ENCODE peak calls at places on chromosomes 2 and 18, in six cellular contexts. S is uterus; I is cardiac muscle cell; Y is SW 1271; W is heart left ventricle; M is activated T-helper 1 cell treated with anti-CD3 and anti-CD28 coated beads, Interleukin-2, amount 50 U/mL, for 16 hours. P is an unnamed sample.
A peak's percentile ranks its signal among the peaks of the same experiment; 100 is the strongest.

GRCh38 chr2:67389788-67390187 is 7.3 kb upstream of the ETAA1 start:
- DNase-seq in S (no peak), I (no peak), Y (no peak), W (no peak), M (no peak), P (no peak)

GRCh38 chr2:158094487-158095092 is 7.1 kb upstream of the UPP2 start:
- DNase-seq in S (no peak), I (no peak), Y (no peak), W (no peak), M (no peak), P (no peak)

GRCh38 chr18:48804856-48805610 is 145.7 kb downstream of the SMAD7 start:
- DNase-seq in S (peak; percentile 8), I (no peak), Y (no peak), W (peak; percentile 21), M (no peak), P (no peak)

GRCh38 chr2:79887747-79888374 is 375.0 kb downstream of the CTNNA2 start:
- DNase-seq in S (no peak), I (peak; percentile 71), Y (peak; percentile 6), W (no peak), M (no peak), P (no peak)

GRCh38 chr2:122851972-122852531 is 1096.6 kb downstream of the TSN start:
- DNase-seq in S (no peak), I (peak; percentile 47), Y (no peak), W (no peak), M (no peak), P (no peak)

GRCh38 chr18:12597775-12598174 is 60.1 kb downstream of the SPIRE1 start:
- DNase-seq in S (no peak), I (peak; percentile 89), Y (peak; percentile 53), W (peak; percentile 47), M (no peak), P (no peak)

GRCh38 chr2:60484080-60484737 is 69.2 kb downstream of the BCL11A start:
- DNase-seq in S (no peak), I (peak; percentile 81), Y (no peak), W (no peak), M (no peak), P (no peak)

GRCh38 chr2:85539361-85540130 is 578 bp downstream of the MAT2A start:
- DNase-seq in S (peak; percentile 80), I (peak; percentile 76), Y (no peak), W (peak; percentile 83), M (peak; percentile 46), P (peak; percentile 75)

GRCh38 chr18:22314406-22314805 is 103.3 kb downstream of the CTAGE1 start:
- DNase-seq in S (peak; percentile 79), I (peak; percentile 91), Y (no peak), W (peak; percentile 53), M (no peak), P (no peak)

GRCh38 chr18:45850021-45850420 is 24.5 kb downstream of the SIGLEC15 start:
- DNase-seq in S (no peak), I (no peak), Y (no peak), W (no peak), M (no peak), P (no peak)

GRCh38 chr2:236941106-236941505 is 144.6 kb upstream of the COPS8 start:
- DNase-seq in S (no peak), I (no peak), Y (no peak), W (no peak), M (no peak), P (no peak)

GRCh38 chr2:223049356-223049755 is 2.6 kb upstream of the KCNE4 start:
- DNase-seq in S (no peak), I (no peak), Y (no peak), W (no peak), M (no peak), P (no peak)

GRCh38 chr18:55455938-55456337 is 132.1 kb downstream of the TCF4 start:
- DNase-seq in S (no peak), I (no peak), Y (no peak), W (no peak), M (no peak), P (no peak)